ENCODE peak calls at places on chromosomes 2 and 18, in four cellular contexts. U, T, M and C are unnamed samples.

GRCh38 chr18:35732652-35733051 is 151.1 kb downstream of the GALNT1 start:
- DNase-seq in U (peak), T (no peak), M (peak), C (no peak)

GRCh38 chr18:6078877-6079276 is 183.6 kb upstream of the TMEM200C start:
- DNase-seq in U (no peak), T (no peak), M (no peak), C (no peak)

GRCh38 chr2:207876834-207877535 is 107.3 kb upstream of the FZD5 start:
- DNase-seq in U (peak), T (no peak), M (no peak), C (no peak)

GRCh38 chr18:13211537-13211936 is 7.0 kb upstream of the LDLRAD4 start:
- DNase-seq in U (no peak), T (no peak), M (no peak), C (no peak)

GRCh38 chr2:161943012-161943411 is 131.0 kb downstream of the DPP4 start:
- DNase-seq in U (peak), T (no peak), M (no peak), C (no peak)

GRCh38 chr2:84481702-84482101 is 22.6 kb upstream of the SUCLG1 start:
- DNase-seq in U (peak), T (peak), M (peak), C (no peak)

GRCh38 chr2:121791801-121792221 is 36.4 kb downstream of the TSN start:
- DNase-seq in U (no peak), T (no peak), M (no peak), C (no peak)

GRCh38 chr2:24844023-24844685 is 50.9 kb downstream of the CENPO start:
- DNase-seq in U (no peak), T (no peak), M (no peak), C (no peak)

GRCh38 chr2:230925879-230926765 is 1.1 kb upstream of the GPR55 start:
- DNase-seq in U (no peak), T (no peak), M (peak), C (no peak)

GRCh38 chr2:239887604-239888003 is 137.5 kb downstream of the NDUFA10 start:
- DNase-seq in U (no peak), T (no peak), M (peak), C (no peak)

GRCh38 chr18:57806891-57807280 is 3.8 kb upstream of the ATP8B1 start:
- DNase-seq in U (peak), T (no peak), M (peak), C (no peak)

GRCh38 chr2:174282449-174282848 is 34.1 kb upstream of the OLA1 start:
- DNase-seq in U (no peak), T (no peak), M (no peak), C (no peak)

GRCh38 chr2:231965118-231965517 is 3.6 kb downstream of the DIS3L2 start:
- DNase-seq in U (no peak), T (no peak), M (no peak), C (no peak)

GRCh38 chr2:83565231-83566025 is 893.7 kb downstream of the SUCLG1 start:
- DNase-seq in U (no peak), T (no peak), M (no peak), C (no peak)

GRCh38 chr2:86412007-86412406 is 29.2 kb upstream of the KDM3A start:
- DNase-seq in U (no peak), T (no peak), M (no peak), C (no peak)

GRCh38 chr2:134818321-134818720 is 20.1 kb upstream of the ACMSD start:
- DNase-seq in U (no peak), T (no peak), M (peak), C (no peak)

DNA sequence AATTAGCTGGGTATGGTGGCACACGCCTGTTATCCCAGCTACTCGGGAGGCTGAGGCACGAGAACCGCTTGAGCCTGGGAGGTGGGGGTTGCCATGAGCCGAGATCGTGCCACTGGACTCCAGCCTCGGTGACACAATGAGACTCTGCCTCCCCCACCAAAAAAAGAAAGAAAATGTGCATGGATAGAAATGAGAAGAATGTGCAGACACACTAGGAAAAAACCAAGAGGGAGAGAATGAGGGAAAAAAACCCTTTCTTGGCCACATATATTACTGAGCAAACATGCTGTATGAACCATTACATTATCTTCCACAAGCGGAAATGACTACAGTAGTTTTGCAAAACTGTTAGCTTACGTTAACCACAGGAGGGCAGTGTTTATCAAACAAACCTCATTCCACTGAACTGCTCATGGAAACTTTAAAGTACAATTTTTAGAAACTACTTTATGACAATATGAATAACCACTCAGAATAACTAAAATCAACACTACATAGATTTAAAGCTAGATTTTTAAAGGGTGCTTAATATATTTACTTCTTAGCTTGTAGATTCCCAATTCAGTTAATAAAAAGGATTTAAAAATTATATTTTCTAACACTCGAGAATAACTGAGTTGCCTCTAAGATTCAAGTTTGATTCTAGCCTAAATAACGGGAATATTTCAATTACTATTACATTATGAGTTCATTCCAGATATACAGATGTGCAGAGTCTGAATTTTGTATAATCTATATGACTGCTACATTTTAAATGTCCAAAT is 26.4 kb downstream of the ASXL2 start:
- DNase-seq in U (peak), T (peak), M (peak), C (peak)
- H3K4me3 ChIP-seq in U (no peak), T (no peak), M (no peak), C (no peak)

GRCh38 chr18:28485918-28486317 is 309.0 kb upstream of the CDH2 start:
- DNase-seq in U (no peak), T (no peak), M (no peak), C (no peak)
- H3K4me3 ChIP-seq in U (no peak), T (no peak), M (no peak), C (no peak)

DNA sequence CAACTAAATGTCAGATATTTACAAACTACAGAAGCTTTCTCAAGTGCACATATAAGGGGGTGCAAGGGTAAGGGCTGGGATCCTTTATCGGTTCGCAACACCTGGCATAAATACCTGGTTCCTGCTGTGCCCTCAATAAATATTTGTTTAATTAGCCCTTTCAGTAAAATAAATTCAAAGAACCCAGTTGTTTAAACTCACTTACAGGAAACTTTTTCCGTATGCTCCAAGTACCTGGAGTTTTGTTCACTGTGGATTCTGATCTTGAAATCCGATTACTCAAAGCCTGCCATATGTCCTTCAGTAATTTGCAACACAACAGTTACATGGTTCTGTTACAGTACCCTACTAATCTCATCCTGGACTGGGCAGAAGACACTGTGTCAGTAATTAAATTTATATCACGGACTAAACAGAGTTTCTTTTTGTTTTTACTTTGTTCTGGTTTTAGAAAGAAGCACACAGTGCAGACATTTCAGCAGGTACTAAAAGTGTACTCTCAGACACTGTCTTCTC is 36.9 kb downstream of the TBC1D8 start:
- DNase-seq in U (no peak), T (no peak), M (no peak), C (no peak)
- H3K4me3 ChIP-seq in U (no peak), T (no peak), M (no peak), C (no peak)

DNA sequence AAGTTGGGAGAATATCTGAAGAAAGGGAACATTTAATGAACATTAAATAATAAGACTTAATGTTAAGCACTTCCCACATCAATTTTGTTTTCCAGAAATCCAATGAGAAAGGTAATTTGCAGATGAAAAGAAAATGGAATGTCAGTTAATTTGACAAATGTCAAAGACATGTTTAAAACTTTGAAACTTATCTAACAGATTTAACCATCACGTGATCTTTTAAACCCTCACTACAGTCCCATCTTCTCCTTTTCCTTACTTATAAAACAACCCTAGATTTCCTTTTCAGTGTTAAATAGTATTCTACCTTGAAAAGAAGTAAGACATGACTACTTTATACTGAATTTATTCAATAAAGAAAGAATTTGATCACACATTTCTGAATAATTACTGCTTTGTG is 288.5 kb downstream of the NRXN1 start:
- DNase-seq in U (no peak), T (no peak), M (no peak), C (no peak)
- H3K4me3 ChIP-seq in U (no peak), T (no peak), M (no peak), C (no peak)

GRCh38 chr2:222304737-222305509 is 6.1 kb upstream of the PAX3 start:
- DNase-seq in U (no peak), T (no peak), M (no peak), C (no peak)

GRCh38 chr2:222303045-222303827 is 4.4 kb upstream of the PAX3 start:
- DNase-seq in U (no peak), T (no peak), M (no peak), C (no peak)

GRCh38 chr2:222305510-222306392 is 7.0 kb upstream of the PAX3 start:
- DNase-seq in U (peak), T (no peak), M (peak), C (no peak)

GRCh38 chr2:222302178-222303018 is 3.6 kb upstream of the PAX3 start:
- DNase-seq in U (no peak), T (no peak), M (no peak), C (no peak)

GRCh38 chr2:222303828-222304736 is 5.3 kb upstream of the PAX3 start:
- DNase-seq in U (no peak), T (no peak), M (no peak), C (no peak)
- H3K4me3 ChIP-seq in U (no peak), T (no peak), M (no peak), C (no peak)

GRCh38 chr18:49018553-49018943 is 67.8 kb upstream of the SMAD7 start:
- DNase-seq in U (no peak), T (no peak), M (no peak), C (no peak)
- H3K4me3 ChIP-seq in U (no peak), T (no peak), M (no peak), C (no peak)

DNA sequence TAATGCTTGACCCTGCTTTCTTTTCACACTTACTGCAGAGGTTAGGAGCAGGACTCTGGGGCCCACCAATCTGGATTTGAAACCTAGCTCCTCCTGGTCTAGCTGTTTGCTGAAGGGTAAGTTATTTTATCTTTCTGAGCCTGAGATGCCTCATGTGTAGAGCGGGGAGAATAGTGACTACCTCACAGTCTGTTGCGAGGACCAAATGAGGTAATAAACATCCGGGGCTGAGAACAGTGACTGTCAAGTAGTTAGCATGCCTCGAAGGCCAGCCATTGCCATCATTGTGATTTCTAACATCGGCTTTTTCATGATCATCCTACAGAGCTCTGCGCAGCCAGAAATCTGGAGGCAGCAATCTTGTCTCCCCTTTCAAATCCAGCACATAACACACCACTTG is 32.9 kb downstream of the PTPRM start:
- DNase-seq in U (no peak), T (no peak), M (no peak), C (no peak)
- H3K4me3 ChIP-seq in U (no peak), T (no peak), M (no peak), C (no peak)

DNA sequence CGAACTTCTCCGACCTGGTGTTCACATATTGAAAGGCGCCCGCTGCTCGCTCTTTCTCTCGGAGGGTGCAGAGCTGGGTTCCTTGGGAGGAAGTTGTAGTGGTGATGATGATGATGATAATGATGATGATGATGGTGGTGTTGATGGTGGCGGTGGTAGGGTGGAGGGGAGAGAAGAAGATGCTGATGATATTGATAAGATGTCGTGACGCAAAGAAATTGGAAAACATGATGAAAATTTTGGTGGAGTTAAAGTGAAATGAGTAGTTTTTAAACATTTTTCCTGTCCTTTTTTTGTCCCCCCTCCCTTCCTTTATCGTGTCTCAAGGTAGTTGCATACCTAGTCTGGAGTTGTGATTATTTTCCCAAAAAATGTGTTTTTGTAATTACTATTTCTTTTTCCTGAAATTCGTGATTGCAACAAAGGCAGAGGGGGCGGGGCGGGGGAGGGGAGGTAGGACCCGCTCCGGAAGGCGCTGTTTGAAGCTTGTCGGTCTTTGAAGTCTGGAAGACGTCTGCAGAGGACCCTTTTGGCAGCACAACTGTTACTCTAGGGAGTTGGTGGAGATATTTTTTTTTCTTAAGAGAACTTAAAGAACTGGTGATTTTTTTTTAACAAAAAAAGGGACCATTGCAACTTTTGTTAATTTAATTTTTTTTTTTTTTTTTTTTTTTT is 2.0 kb downstream of the SOX11 start:
- DNase-seq in U (no peak), T (no peak), M (no peak), C (no peak)
- H3K4me3 ChIP-seq in U (peak), T (no peak), M (peak), C (peak)

GRCh38 chr2:236177604-236177966 is 9.4 kb upstream of the GBX2 start:
- DNase-seq in U (peak), T (no peak), M (peak), C (no peak)
- H3K4me3 ChIP-seq in U (no peak), T (no peak), M (no peak), C (peak)

DNA sequence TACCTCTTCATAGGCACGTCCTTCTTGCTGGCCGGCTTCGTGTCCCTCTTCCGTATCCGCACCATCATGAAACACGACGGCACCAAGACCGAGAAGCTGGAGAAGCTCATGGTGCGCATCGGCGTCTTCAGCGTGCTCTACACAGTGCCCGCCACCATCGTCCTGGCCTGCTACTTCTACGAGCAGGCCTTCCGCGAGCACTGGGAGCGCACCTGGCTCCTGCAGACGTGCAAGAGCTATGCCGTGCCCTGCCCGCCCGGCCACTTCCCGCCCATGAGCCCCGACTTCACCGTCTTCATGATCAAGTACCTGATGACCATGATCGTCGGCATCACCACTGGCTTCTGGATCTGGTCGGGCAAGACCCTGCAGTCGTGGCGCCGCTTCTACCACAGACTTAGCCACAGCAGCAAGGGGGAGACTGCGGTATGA is 2.3 kb downstream of the FZD7 start:
- DNase-seq in U (no peak), T (no peak), M (no peak), C (no peak)
- H3K4me3 ChIP-seq in U (peak), T (no peak), M (no peak), C (peak)